ENCODE peak calls at places on chromosomes 13 and 19, in eight cellular contexts. K is GM03348; D is aorta; T is neuronal stem cell; B is activated CD4-positive, CD25-positive, alpha-beta regulatory T cell treated with anti-CD3 and anti-CD28 coated beads, Interleukin-2, amount 50 U/mL, for 72 hours; N is neural progenitor cell; U is SK-N-SH; C is posterior vena cava. M is an unnamed sample.

GRCh38 chr13:40187836-40188591 is 478.4 kb downstream of the FOXO1 start:
- DNase-seq in K (peak), D (no peak), T (no peak), B (peak), N (no peak), U (no peak), C (no peak), M (no peak)

GRCh38 chr13:46728777-46729176 is 68.2 kb downstream of the ESD start:
- DNase-seq in K (peak), D (no peak), T (no peak), B (no peak), N (peak), U (no peak), C (no peak), M (no peak)

GRCh38 chr19:49793561-49793840 is 19.6 kb downstream of the FUZ start:
- DNase-seq in K (no peak), D (no peak), T (no peak), B (no peak), N (no peak), U (no peak), C (no peak), M (no peak)

GRCh38 chr13:106010836-106011235 is 524.6 kb downstream of the EFNB2 start:
- DNase-seq in K (no peak), D (no peak), T (no peak), B (no peak), N (no peak), U (no peak), C (no peak), M (no peak)

GRCh38 chr13:59901191-59901590 is 262.5 kb downstream of the DIAPH3 start:
- DNase-seq in K (no peak), D (no peak), T (no peak), B (no peak), N (no peak), U (no peak), C (no peak), M (no peak)

GRCh38 chr19:48033604-48034003 is 10.3 kb downstream of the CABP5 start:
- DNase-seq in K (no peak), D (no peak), T (no peak), B (no peak), N (no peak), U (no peak), C (no peak), M (no peak)

GRCh38 chr13:27534976-27535370 is 84.6 kb upstream of the MTIF3 start:
- DNase-seq in K (no peak), D (no peak), T (no peak), B (no peak), N (no peak), U (no peak), C (no peak), M (no peak)

GRCh38 chr13:48731957-48732569 is 78.3 kb downstream of the CYSLTR2 start:
- DNase-seq in K (no peak), D (peak), T (peak), B (peak), N (peak), U (peak), C (no peak), M (no peak)

GRCh38 chr19:56333506-56333905 is 18.9 kb upstream of the ZSCAN5A start:
- DNase-seq in K (peak), D (no peak), T (no peak), B (no peak), N (peak), U (peak), C (no peak), M (no peak)

GRCh38 chr19:49515767-49516166 is 3.3 kb downstream of the FCGRT start:
- DNase-seq in K (no peak), D (peak), T (no peak), B (no peak), N (no peak), U (no peak), C (peak), M (no peak)

GRCh38 chr13:110363009-110363408 is 55.9 kb downstream of the COL4A2 start:
- DNase-seq in K (no peak), D (peak), T (no peak), B (no peak), N (peak), U (no peak), C (peak), M (no peak)

GRCh38 chr19:50361290-50362029 is 4.0 kb downstream of the NAPSA start:
- DNase-seq in K (no peak), D (no peak), T (no peak), B (no peak), N (no peak), U (no peak), C (peak), M (no peak)

GRCh38 chr19:48511800-48512503 is at the start of gene LMTK3:
- DNase-seq in K (no peak), D (no peak), T (no peak), B (peak), N (peak), U (peak), C (no peak), M (peak)

GRCh38 chr13:52845334-52845761 is 3.1 kb downstream of the PCDH8 start:
- DNase-seq in K (no peak), D (no peak), T (peak), B (no peak), N (peak), U (peak), C (no peak), M (no peak)

GRCh38 chr13:48006396-48006795 is 5.3 kb upstream of the SUCLA2 start:
- DNase-seq in K (no peak), D (no peak), T (no peak), B (no peak), N (no peak), U (no peak), C (no peak), M (no peak)

GRCh38 chr19:30530751-30531150 is 158.6 kb downstream of the ZNF536 start:
- DNase-seq in K (no peak), D (no peak), T (no peak), B (no peak), N (no peak), U (no peak), C (no peak), M (no peak)

GRCh38 chr19:47680858-47681332 is 32.3 kb upstream of the EHD2 start:
- DNase-seq in K (no peak), D (no peak), T (no peak), B (no peak), N (no peak), U (peak), C (no peak), M (no peak)

GRCh38 chr13:34103854-34104253 is 285.9 kb downstream of the RFC3 start:
- DNase-seq in K (no peak), D (no peak), T (no peak), B (no peak), N (no peak), U (no peak), C (no peak), M (no peak)

GRCh38 chr13:66323695-66324094 is 906.4 kb downstream of the PCDH9 start:
- DNase-seq in K (no peak), D (no peak), T (no peak), B (no peak), N (no peak), U (no peak), C (no peak), M (no peak)

GRCh38 chr19:45179063-45179847 is 671 bp downstream of the BLOC1S3 start:
- DNase-seq in K (peak), D (peak), T (no peak), B (peak), N (peak), U (peak), C (no peak), M (peak)

GRCh38 chr13:98528663-98529064 is 48.2 kb downstream of the STK24 start:
- DNase-seq in K (peak), D (peak), T (no peak), B (no peak), N (no peak), U (no peak), C (no peak), M (no peak)

GRCh38 chr19:49570997-49571676 is 9.2 kb downstream of the NOSIP start:
- DNase-seq in K (no peak), D (no peak), T (no peak), B (no peak), N (peak), U (no peak), C (no peak), M (peak)

GRCh38 chr13:98307744-98308524 is 130.9 kb upstream of the RNF113B start:
- DNase-seq in K (no peak), D (no peak), T (no peak), B (no peak), N (no peak), U (no peak), C (no peak), M (no peak)

GRCh38 chr19:2483484-2484151 is 7.7 kb downstream of the GADD45B start:
- DNase-seq in K (no peak), D (no peak), T (no peak), B (no peak), N (no peak), U (no peak), C (no peak), M (no peak)

GRCh38 chr13:87777395-87777794 is 106.2 kb downstream of the SLITRK5 start:
- DNase-seq in K (no peak), D (no peak), T (no peak), B (no peak), N (peak), U (no peak), C (no peak), M (no peak)

GRCh38 chr13:59391696-59392095 is 772.0 kb downstream of the DIAPH3 start:
- DNase-seq in K (peak), D (peak), T (peak), B (peak), N (peak), U (peak), C (no peak), M (no peak)

GRCh38 chr13:31997641-31998040 is 33.9 kb upstream of the FRY start:
- DNase-seq in K (no peak), D (no peak), T (no peak), B (no peak), N (no peak), U (no peak), C (no peak), M (no peak)

GRCh38 chr19:21322528-21322927 is 6.7 kb downstream of the ZNF708 start:
- DNase-seq in K (peak), D (no peak), T (no peak), B (no peak), N (no peak), U (no peak), C (no peak), M (peak)